ENCODE peak calls at places on chromosomes 12 and 14, in ten cellular contexts. P is activated CD4-positive, alpha-beta T cell treated with anti-CD3 and anti-CD28 coated beads, Interleukin-2, amount 50 U/mL, for 1 hour; X is pancreas; H is stimulated activated CD4-positive, alpha-beta T cell treated with anti-CD3 and anti-CD28 coated beads, Interleukin-2, amount 100 ng/mL, for 4 hours; O is GM04504; I is NCI-H2081; T is neural progenitor cell; R is mucosa of descending colon; Q is LHCN-M2; Y is lung microvascular endothelial cell. C is an unnamed sample.

GRCh38 chr14:90815817-90816662 is at the start of gene TTC7B:
- DNase-seq in Q (peak), Y (peak), T (peak), O (no peak), H (no peak), I (peak), R (peak), P (peak), X (peak), C (no peak)

GRCh38 chr12:52010152-52010622 is 3.4 kb downstream of the TAMALIN start:
- DNase-seq in P (no peak), Q (peak), I (peak), T (peak), R (peak), Y (peak), O (no peak), X (peak), H (no peak), C (no peak)

GRCh38 chr12:6084261-6084968 is 40.1 kb downstream of the VWF start:
- DNase-seq in I (no peak), T (peak), Q (peak), Y (no peak), O (no peak), P (no peak), X (no peak), R (no peak), H (no peak), C (peak)

GRCh38 chr14:88849717-88850116 is 25.3 kb downstream of the TTC8 start:
- DNase-seq in R (no peak), O (no peak), I (no peak), T (no peak), Y (no peak), Q (no peak), H (no peak), P (no peak), X (no peak), C (no peak)

GRCh38 chr12:95259368-95259767 is 41.8 kb downstream of the VEZT start:
- DNase-seq in P (no peak), I (peak), O (no peak), H (no peak), T (no peak), R (no peak), Y (no peak), Q (no peak), X (no peak), C (no peak)

GRCh38 chr12:69879007-69879960 is 54.3 kb downstream of the MYRFL start:
- DNase-seq in T (peak), X (peak), R (peak), O (peak), I (peak), H (peak), Q (peak), Y (peak), P (peak), C (no peak)

GRCh38 chr12:104182144-104182543 is 33.4 kb upstream of the TXNRD1 start:
- DNase-seq in X (peak), R (peak), T (no peak), O (peak), Q (peak), I (no peak), P (no peak), Y (no peak), H (no peak), C (no peak)

GRCh38 chr14:48690349-48690748 is 895.8 kb downstream of the RPS29 start:
- DNase-seq in H (no peak), Y (no peak), I (peak), T (peak), Q (no peak), O (no peak), R (no peak), P (no peak), X (no peak), C (no peak)

GRCh38 chr12:16076553-16076952 is 165.4 kb downstream of the DERA start:
- DNase-seq in Q (peak), Y (no peak), R (no peak), H (no peak), P (no peak), X (no peak), O (peak), T (peak), I (peak), C (no peak)

GRCh38 chr14:94143239-94143638 is 13.8 kb upstream of the IFI27L2 start:
- DNase-seq in O (no peak), H (no peak), R (no peak), P (no peak), I (no peak), X (no peak), Y (peak), Q (no peak), T (peak), C (no peak)

GRCh38 chr12:57864811-57865751 is 18.6 kb upstream of the CTDSP2 start:
- DNase-seq in Y (peak), T (peak), P (peak), O (no peak), X (peak), R (peak), H (peak), I (no peak), Q (peak), C (no peak)

GRCh38 chr12:120474092-120474960 is 4.8 kb upstream of the SRSF9 start:
- DNase-seq in Q (peak), X (peak), H (no peak), P (no peak), T (no peak), R (no peak), I (peak), Y (peak), O (no peak), C (no peak)

GRCh38 chr14:31060253-31060875 is 34.2 kb upstream of the STRN3 start:
- DNase-seq in I (no peak), R (no peak), P (no peak), T (peak), X (no peak), H (no peak), Q (no peak), Y (no peak), O (no peak), C (no peak)

GRCh38 chr14:66228267-66228970 is 257.8 kb upstream of the CCDC196 start:
- DNase-seq in I (no peak), X (no peak), R (no peak), O (no peak), T (no peak), P (no peak), H (no peak), Y (no peak), Q (peak), C (no peak)

GRCh38 chr14:102500190-102500661 is 9.3 kb downstream of the ANKRD9 start:
- DNase-seq in Y (peak), I (no peak), T (no peak), H (no peak), O (peak), R (no peak), Q (peak), P (no peak), X (peak), C (peak)

GRCh38 chr12:4908694-4909396 is 860 bp upstream of the KCNA1 start:
- DNase-seq in T (peak), X (no peak), Y (no peak), P (no peak), I (peak), Q (peak), H (no peak), R (no peak), O (no peak), C (no peak)